ENCODE peak calls at places on chromosomes 13 and 19, in seven cellular contexts. One of them, this sample, is unnamed.
A peak's percentile ranks its signal among the peaks of the same experiment; 100 is the strongest.

GRCh38 chr13:107585466-107585865 is 629.9 kb downstream of the LIG4 start:
- DNase-seq in H1: no peak
- DNase-seq in testis: no peak
- DNase-seq in A549: no peak
- DNase-seq in Peyer's patch: no peak
- DNase-seq in ovary: no peak
- DNase-seq in stomach: no peak
- DNase-seq in this sample: no peak

GRCh38 chr13:43009506-43009905 is 13.9 kb upstream of the DNAJC15 start:
- DNase-seq in H1: no peak
- DNase-seq in testis: no peak
- DNase-seq in A549: no peak
- DNase-seq in Peyer's patch: no peak
- DNase-seq in ovary: no peak
- DNase-seq in stomach: no peak
- DNase-seq in this sample: no peak

GRCh38 chr13:99812611-99813010 is 159.0 kb downstream of the ZIC5 start:
- DNase-seq in H1: no peak
- DNase-seq in testis: no peak
- DNase-seq in A549: peak; percentile 11
- DNase-seq in Peyer's patch: no peak
- DNase-seq in ovary: no peak
- DNase-seq in stomach: no peak
- DNase-seq in this sample: no peak

GRCh38 chr19:49637865-49638350 is 2.0 kb downstream of the RRAS start:
- DNase-seq in H1: peak; percentile 82
- DNase-seq in testis: peak; percentile 92
- DNase-seq in A549: peak; percentile 85
- DNase-seq in Peyer's patch: peak; percentile 90
- DNase-seq in ovary: peak; percentile 75
- DNase-seq in stomach: peak; percentile 85
- DNase-seq in this sample: peak; percentile 76

GRCh38 chr13:52835071-52835793 is 13.2 kb downstream of the PCDH8 start:
- DNase-seq in H1: no peak
- DNase-seq in testis: peak; percentile 70
- DNase-seq in A549: no peak
- DNase-seq in Peyer's patch: no peak
- DNase-seq in ovary: no peak
- DNase-seq in stomach: no peak
- DNase-seq in this sample: no peak

GRCh38 chr19:16298334-16298733 is 26.3 kb upstream of the KLF2 start:
- DNase-seq in H1: no peak
- DNase-seq in testis: no peak
- DNase-seq in A549: no peak
- DNase-seq in Peyer's patch: no peak
- DNase-seq in ovary: no peak
- DNase-seq in stomach: no peak
- DNase-seq in this sample: no peak

GRCh38 chr19:29233591-29233990 is 20.6 kb upstream of the UQCRFS1 start:
- DNase-seq in H1: no peak
- DNase-seq in testis: peak; percentile 41
- DNase-seq in A549: no peak
- DNase-seq in Peyer's patch: no peak
- DNase-seq in ovary: no peak
- DNase-seq in stomach: no peak
- DNase-seq in this sample: no peak

GRCh38 chr13:24381539-24382265 is 72.3 kb downstream of the C1QTNF9 start:
- DNase-seq in H1: peak; percentile 45
- DNase-seq in testis: no peak
- DNase-seq in A549: no peak
- DNase-seq in Peyer's patch: no peak
- DNase-seq in ovary: no peak
- DNase-seq in stomach: no peak
- DNase-seq in this sample: no peak

GRCh38 chr13:42119875-42120274 is 71.4 kb downstream of the DGKH start:
- DNase-seq in H1: no peak
- DNase-seq in testis: no peak
- DNase-seq in A549: no peak
- DNase-seq in Peyer's patch: no peak
- DNase-seq in ovary: no peak
- DNase-seq in stomach: no peak
- DNase-seq in this sample: no peak

GRCh38 chr19:10430505-10431253 is 10.3 kb downstream of the PDE4A start:
- DNase-seq in H1: peak; percentile 61
- DNase-seq in testis: no peak
- DNase-seq in A549: no peak
- DNase-seq in Peyer's patch: peak; percentile 68
- DNase-seq in ovary: no peak
- DNase-seq in stomach: peak; percentile 77
- DNase-seq in this sample: no peak

GRCh38 chr19:51710163-51710562 is 13.6 kb downstream of the HAS1 start:
- DNase-seq in H1: no peak
- DNase-seq in testis: no peak
- DNase-seq in A549: no peak
- DNase-seq in Peyer's patch: no peak
- DNase-seq in ovary: no peak
- DNase-seq in stomach: no peak
- DNase-seq in this sample: no peak

GRCh38 chr19:44968670-44969069 is 13.5 kb downstream of the CLPTM1 start:
- DNase-seq in H1: no peak
- DNase-seq in testis: no peak
- DNase-seq in A549: no peak
- DNase-seq in Peyer's patch: no peak
- DNase-seq in ovary: no peak
- DNase-seq in stomach: no peak
- DNase-seq in this sample: no peak

GRCh38 chr13:37446503-37446902 is 152.1 kb downstream of the POSTN start:
- DNase-seq in H1: no peak
- DNase-seq in testis: no peak
- DNase-seq in A549: no peak
- DNase-seq in Peyer's patch: no peak
- DNase-seq in ovary: no peak
- DNase-seq in stomach: no peak
- DNase-seq in this sample: no peak

GRCh38 chr13:105276571-105276970 is 1258.9 kb downstream of the EFNB2 start:
- DNase-seq in H1: no peak
- DNase-seq in testis: no peak
- DNase-seq in A549: no peak
- DNase-seq in Peyer's patch: no peak
- DNase-seq in ovary: no peak
- DNase-seq in stomach: no peak
- DNase-seq in this sample: no peak

GRCh38 chr19:53507523-53508442 is 30.2 kb upstream of the ZNF331 start:
- DNase-seq in H1: no peak
- DNase-seq in testis: no peak
- DNase-seq in A549: no peak
- DNase-seq in Peyer's patch: no peak
- DNase-seq in ovary: no peak
- DNase-seq in stomach: no peak
- DNase-seq in this sample: no peak

GRCh38 chr13:99415851-99416331 is 85.4 kb upstream of the TM9SF2 start:
- DNase-seq in H1: no peak
- DNase-seq in testis: no peak
- DNase-seq in A549: no peak
- DNase-seq in Peyer's patch: peak; percentile 43
- DNase-seq in ovary: no peak
- DNase-seq in stomach: no peak
- DNase-seq in this sample: no peak

GRCh38 chr19:34220472-34221063 is 33.8 kb upstream of the GARRE1 start:
- DNase-seq in H1: peak; percentile 73
- DNase-seq in testis: peak; percentile 87
- DNase-seq in A549: peak; percentile 88
- DNase-seq in Peyer's patch: peak; percentile 84
- DNase-seq in ovary: no peak
- DNase-seq in stomach: peak; percentile 72
- DNase-seq in this sample: peak; percentile 41

GRCh38 chr13:107035778-107036177 is 467.8 kb upstream of the ARGLU1 start:
- DNase-seq in H1: no peak
- DNase-seq in testis: no peak
- DNase-seq in A549: no peak
- DNase-seq in Peyer's patch: no peak
- DNase-seq in ovary: no peak
- DNase-seq in stomach: no peak
- DNase-seq in this sample: no peak

GRCh38 chr19:11324748-11325389 is 14.6 kb downstream of the RAB3D start:
- DNase-seq in H1: no peak
- DNase-seq in testis: no peak
- DNase-seq in A549: no peak
- DNase-seq in Peyer's patch: no peak
- DNase-seq in ovary: no peak
- DNase-seq in stomach: no peak
- DNase-seq in this sample: no peak

GRCh38 chr19:30029721-30030510 is 87.9 kb downstream of the URI1 start:
- DNase-seq in H1: no peak
- DNase-seq in testis: no peak
- DNase-seq in A549: peak; percentile 54
- DNase-seq in Peyer's patch: no peak
- DNase-seq in ovary: no peak
- DNase-seq in stomach: no peak
- DNase-seq in this sample: no peak

GRCh38 chr13:35953537-35954206 is 177.5 kb downstream of the DCLK1 start:
- DNase-seq in H1: peak; percentile 54
- DNase-seq in testis: peak; percentile 87
- DNase-seq in A549: peak; percentile 48
- DNase-seq in Peyer's patch: peak; percentile 69
- DNase-seq in ovary: peak; percentile 69
- DNase-seq in stomach: peak; percentile 38
- DNase-seq in this sample: peak; percentile 46

GRCh38 chr13:114077938-114078335 is 54.5 kb downstream of the RASA3 start:
- DNase-seq in H1: no peak
- DNase-seq in testis: no peak
- DNase-seq in A549: no peak
- DNase-seq in Peyer's patch: peak; percentile 43
- DNase-seq in ovary: peak; percentile 21
- DNase-seq in stomach: no peak
- DNase-seq in this sample: peak; percentile 26

DNA sequence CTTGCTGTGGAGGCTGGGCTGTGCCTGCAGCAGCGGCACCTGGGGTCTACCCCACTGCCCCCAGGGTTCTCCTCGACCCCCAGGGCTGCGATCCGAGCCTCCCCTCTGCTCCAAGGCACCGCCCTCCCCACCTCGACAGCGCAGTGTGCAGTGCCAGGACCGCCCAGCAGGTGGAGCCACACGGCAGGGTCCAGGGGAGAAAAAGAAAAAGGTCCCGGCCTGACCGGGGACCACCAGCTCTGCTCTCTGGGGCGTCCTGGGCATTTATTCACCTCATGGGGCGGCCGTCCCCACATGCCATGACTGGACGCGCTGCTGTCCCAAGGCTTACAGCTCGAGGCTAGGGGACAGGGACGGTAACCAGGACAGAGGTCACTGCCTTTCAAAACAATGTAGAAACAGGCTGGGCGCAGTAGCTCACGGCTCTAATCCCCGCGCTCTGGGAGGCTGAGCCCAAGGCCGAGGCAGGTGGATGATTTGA is 10.6 kb downstream of the REXO1 start:
- DNase-seq in H1: peak; percentile 98
- DNase-seq in testis: no peak
- DNase-seq in A549: no peak
- DNase-seq in Peyer's patch: peak; percentile 63
- DNase-seq in ovary: peak; percentile 59
- DNase-seq in stomach: peak; percentile 48
- DNase-seq in this sample: no peak
- H3K4me1 ChIP-seq in H1: peaks cover 2% of the 10 kb centered on the region
- H3K4me1 ChIP-seq in testis: peaks cover 81% of the 10 kb centered on the region
- H3K4me1 ChIP-seq in A549: no peaks in the 10 kb centered on the region
- H3K4me1 ChIP-seq in Peyer's patch: peaks cover 52% of the 10 kb centered on the region
- H3K4me1 ChIP-seq in ovary: peaks cover 27% of the 10 kb centered on the region
- H3K4me1 ChIP-seq in stomach: peaks cover 16% of the 10 kb centered on the region
- H3K4me1 ChIP-seq in this sample: no peaks in the 10 kb centered on the region

GRCh38 chr19:4533835-4534424 is 1.1 kb downstream of the PLIN5 start:
- DNase-seq in H1: no peak
- DNase-seq in testis: no peak
- DNase-seq in A549: no peak
- DNase-seq in Peyer's patch: no peak
- DNase-seq in ovary: no peak
- DNase-seq in stomach: no peak
- DNase-seq in this sample: no peak

GRCh38 chr19:4537953-4538600 is 1.8 kb downstream of the LRG1 start:
- DNase-seq in H1: no peak
- DNase-seq in testis: peak; percentile 38
- DNase-seq in A549: no peak
- DNase-seq in Peyer's patch: no peak
- DNase-seq in ovary: no peak
- DNase-seq in stomach: no peak
- DNase-seq in this sample: peak; percentile 78

GRCh38 chr19:4533334-4533733 is 1.7 kb downstream of the PLIN5 start:
- DNase-seq in H1: no peak
- DNase-seq in testis: no peak
- DNase-seq in A549: no peak
- DNase-seq in Peyer's patch: no peak
- DNase-seq in ovary: no peak
- DNase-seq in stomach: no peak
- DNase-seq in this sample: no peak

GRCh38 chr19:4536798-4537197 is 1.8 kb upstream of the PLIN5 start:
- DNase-seq in H1: no peak
- DNase-seq in testis: no peak
- DNase-seq in A549: no peak
- DNase-seq in Peyer's patch: no peak
- DNase-seq in ovary: no peak
- DNase-seq in stomach: no peak
- DNase-seq in this sample: no peak

GRCh38 chr19:4534836-4535658 is at the start of gene PLIN5:
- DNase-seq in H1: peak; percentile 99
- DNase-seq in testis: peak; percentile 89
- DNase-seq in A549: peak; percentile 66
- DNase-seq in Peyer's patch: peak; percentile 70
- DNase-seq in ovary: peak; percentile 95
- DNase-seq in stomach: peak; percentile 96
- DNase-seq in this sample: peak; percentile 94
- H3K27ac ChIP-seq in H1: no peak within 1 kb of the TSS
- H3K27ac ChIP-seq in testis: no peak within 1 kb of the TSS
- H3K27ac ChIP-seq in A549: no peak within 1 kb of the TSS
- H3K27ac ChIP-seq in Peyer's patch: no peak within 1 kb of the TSS
- H3K27ac ChIP-seq in ovary: peak within 1 kb of the TSS; percentile 62
- H3K27ac ChIP-seq in stomach: peak within 1 kb of the TSS; percentile 72
- H3K27ac ChIP-seq in this sample: peak within 1 kb of the TSS; percentile 77

GRCh38 chr13:110684388-110685056 is 21.4 kb downstream of the CARS2 start:
- DNase-seq in H1: no peak
- DNase-seq in testis: no peak
- DNase-seq in A549: no peak
- DNase-seq in Peyer's patch: peak; percentile 45
- DNase-seq in ovary: no peak
- DNase-seq in stomach: no peak
- DNase-seq in this sample: no peak
- TF ChIP-seq POLR2A in H1: no peak
- TF ChIP-seq POLR2A in testis: no peak
- TF ChIP-seq POLR2A in A549: no peak
- TF ChIP-seq POLR2A in Peyer's patch: no peak
- TF ChIP-seq POLR2A in ovary: no peak
- TF ChIP-seq POLR2A in stomach: no peak
- TF ChIP-seq POLR2A in this sample: no peak

DNA sequence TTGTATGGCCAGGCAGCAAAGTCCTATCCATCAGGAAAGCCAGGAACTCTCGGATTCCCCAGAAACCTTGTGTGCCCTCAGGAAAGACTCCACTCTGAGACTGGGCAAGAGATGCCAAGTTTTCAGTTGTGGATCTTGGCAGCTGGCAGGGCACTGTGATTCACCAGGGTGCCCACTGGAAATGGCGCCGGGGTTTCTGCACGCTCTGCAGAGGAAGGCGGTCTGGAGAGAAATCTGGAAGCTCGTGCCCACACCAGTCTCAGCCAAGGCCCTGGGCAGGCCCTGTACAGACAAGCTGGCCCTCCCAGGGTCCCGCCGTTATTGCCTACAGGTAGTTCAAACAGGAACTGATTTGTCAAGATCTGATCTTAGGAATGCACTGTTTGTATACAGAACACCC is 4.9 kb downstream of the NAPA start:
- DNase-seq in H1: no peak
- DNase-seq in testis: no peak
- DNase-seq in A549: no peak
- DNase-seq in Peyer's patch: no peak
- DNase-seq in ovary: no peak
- DNase-seq in stomach: peak; percentile 67
- DNase-seq in this sample: peak; percentile 56
- H3K4me1 ChIP-seq in H1: peaks cover 4% of the 10 kb centered on the region
- H3K4me1 ChIP-seq in testis: peaks cover 70% of the 10 kb centered on the region
- H3K4me1 ChIP-seq in A549: peaks cover 22% of the 10 kb centered on the region
- H3K4me1 ChIP-seq in Peyer's patch: peaks cover 65% of the 10 kb centered on the region
- H3K4me1 ChIP-seq in ovary: peaks cover 44% of the 10 kb centered on the region
- H3K4me1 ChIP-seq in stomach: peaks cover 82% of the 10 kb centered on the region
- H3K4me1 ChIP-seq in this sample: no peaks in the 10 kb centered on the region

This sample was measured in right lobe of liver.